ENCODE peak calls at places on chromosomes 4 and X, in five cellular contexts. A is GM23248, O is endothelial cell of umbilical vein, Y is osteoblast, K is MM.1S. I is an unnamed sample.

GRCh38 chrX:129520151-129520550 is 3.1 kb downstream of the SMARCA1 start:
- DNase-seq in A (no peak), O (no peak), Y (no peak), K (no peak), I (no peak)

GRCh38 chr4:53706422-53707032 is 115.2 kb upstream of the LNX1 start:
- DNase-seq in A (peak; percentile 79), O (peak; percentile 36), Y (peak; percentile 10), K (peak; percentile 66), I (peak; percentile 45)

GRCh38 chr4:131304686-131305085 is 1844.4 kb upstream of the PCDH10 start:
- DNase-seq in A (no peak), O (no peak), Y (no peak), K (no peak), I (no peak)

GRCh38 chr4:144578681-144579080 is 67.3 kb upstream of the HHIP start:
- DNase-seq in A (peak; percentile 46), O (no peak), Y (no peak), K (no peak), I (peak; percentile 53)

GRCh38 chr4:181618896-181619295 is 624.3 kb upstream of the TENM3 start:
- DNase-seq in A (no peak), O (no peak), Y (no peak), K (no peak), I (no peak)

GRCh38 chrX:65821721-65822496 is 154.5 kb downstream of the MSN start:
- DNase-seq in A (peak; percentile 1), O (no peak), Y (no peak), K (no peak), I (no peak)

GRCh38 chr4:2246384-2247127 is 4.6 kb upstream of the HAUS3 start:
- DNase-seq in A (no peak), O (no peak), Y (peak; percentile 73), K (no peak), I (no peak)

GRCh38 chrX:68488657-68489056 is 10.2 kb upstream of the YIPF6 start:
- DNase-seq in A (no peak), O (no peak), Y (no peak), K (no peak), I (no peak)

GRCh38 chrX:38561951-38562719 is 793 bp downstream of the TSPAN7 start:
- DNase-seq in A (peak; percentile 2), O (no peak), Y (peak; percentile 73), K (no peak), I (no peak)

GRCh38 chr4:185956546-185956945 is 112.4 kb upstream of the TLR3 start:
- DNase-seq in A (no peak), O (no peak), Y (no peak), K (no peak), I (no peak)

GRCh38 chr4:92035666-92036065 is 268.1 kb upstream of the GRID2 start:
- DNase-seq in A (peak; percentile 3), O (no peak), Y (no peak), K (no peak), I (no peak)

GRCh38 chr4:101356928-101357327 is 9.6 kb upstream of the PPP3CA start:
- DNase-seq in A (peak; percentile 87), O (peak; percentile 75), Y (peak; percentile 60), K (peak; percentile 41), I (peak; percentile 100)

GRCh38 chr4:88757067-88757466 is 59.4 kb upstream of the NAP1L5 start:
- DNase-seq in A (no peak), O (no peak), Y (peak; percentile 68), K (no peak), I (no peak)

GRCh38 chr4:176781739-176782100 is 11.0 kb downstream of the VEGFC start:
- DNase-seq in A (peak; percentile 75), O (no peak), Y (no peak), K (no peak), I (no peak)

GRCh38 chr4:159284733-159285132 is 181.9 kb downstream of the RAPGEF2 start:
- DNase-seq in A (no peak), O (no peak), Y (no peak), K (no peak), I (no peak)

GRCh38 chrX:55142919-55143310 is 54.1 kb downstream of the PAGE2 start:
- DNase-seq in A (no peak), O (no peak), Y (no peak), K (no peak), I (no peak)

GRCh38 chr4:80240976-80241375 is 25.5 kb upstream of the FGF5 start:
- DNase-seq in A (peak; percentile 38), O (no peak), Y (no peak), K (peak; percentile 18), I (peak; percentile 63)

GRCh38 chr4:48944659-48945290 is 38.2 kb upstream of the OCIAD2 start:
- DNase-seq in A (no peak), O (no peak), Y (no peak), K (peak; percentile 56), I (no peak)

GRCh38 chrX:44744828-44745227 is 99.0 kb upstream of the DUSP21 start:
- DNase-seq in A (no peak), O (no peak), Y (peak; percentile 31), K (no peak), I (no peak)

GRCh38 chrX:136259543-136259942 is 8.3 kb upstream of the MAP7D3 start:
- DNase-seq in A (peak; percentile 73), O (peak; percentile 80), Y (no peak), K (no peak), I (peak; percentile 76)

GRCh38 chrX:48703642-48704481 is 7.3 kb downstream of the SUV39H1 start:
- DNase-seq in A (peak; percentile 57), O (no peak), Y (no peak), K (no peak), I (no peak)

GRCh38 chr4:183384516-183384915 is 59.9 kb upstream of the CDKN2AIP start:
- DNase-seq in A (no peak), O (no peak), Y (no peak), K (no peak), I (no peak)

GRCh38 chr4:2819244-2820215 is 24.1 kb upstream of the ADD1 start:
- DNase-seq in A (no peak), O (no peak), Y (no peak), K (no peak), I (no peak)

GRCh38 chr4:87152310-87153061 is 67.9 kb downstream of the KLHL8 start:
- DNase-seq in A (no peak), O (no peak), Y (no peak), K (no peak), I (no peak)

GRCh38 chr4:37864786-37865185 is 26.1 kb upstream of the TBC1D1 start:
- DNase-seq in A (no peak), O (no peak), Y (no peak), K (no peak), I (no peak)

GRCh38 chr4:171281359-171281758 is 531.8 kb upstream of the GALNTL6 start:
- DNase-seq in A (no peak), O (no peak), Y (no peak), K (no peak), I (no peak)

GRCh38 chr4:152328595-152328994 is 207.3 kb downstream of the FBXW7 start:
- DNase-seq in A (peak; percentile 81), O (no peak), Y (no peak), K (no peak), I (no peak)
- H2AFZ ChIP-seq in A (no peak overlapping the region), O (no peak overlapping the region), Y (no peak overlapping the region), K (no peak overlapping the region), I (no peak overlapping the region)

GRCh38 chr4:139629761-139630160 is 35.9 kb upstream of the MGST2 start:
- DNase-seq in A (no peak), O (no peak), Y (no peak), K (no peak), I (no peak)

GRCh38 chr4:139624441-139625130 is 41.0 kb upstream of the MGST2 start:
- DNase-seq in A (no peak), O (no peak), Y (no peak), K (no peak), I (no peak)

GRCh38 chr4:139630991-139631390 is 34.6 kb upstream of the MGST2 start:
- DNase-seq in A (no peak), O (no peak), Y (no peak), K (no peak), I (no peak)

GRCh38 chr4:139625487-139625886 is 40.1 kb upstream of the MGST2 start:
- DNase-seq in A (no peak), O (no peak), Y (no peak), K (no peak), I (no peak)

DNA sequence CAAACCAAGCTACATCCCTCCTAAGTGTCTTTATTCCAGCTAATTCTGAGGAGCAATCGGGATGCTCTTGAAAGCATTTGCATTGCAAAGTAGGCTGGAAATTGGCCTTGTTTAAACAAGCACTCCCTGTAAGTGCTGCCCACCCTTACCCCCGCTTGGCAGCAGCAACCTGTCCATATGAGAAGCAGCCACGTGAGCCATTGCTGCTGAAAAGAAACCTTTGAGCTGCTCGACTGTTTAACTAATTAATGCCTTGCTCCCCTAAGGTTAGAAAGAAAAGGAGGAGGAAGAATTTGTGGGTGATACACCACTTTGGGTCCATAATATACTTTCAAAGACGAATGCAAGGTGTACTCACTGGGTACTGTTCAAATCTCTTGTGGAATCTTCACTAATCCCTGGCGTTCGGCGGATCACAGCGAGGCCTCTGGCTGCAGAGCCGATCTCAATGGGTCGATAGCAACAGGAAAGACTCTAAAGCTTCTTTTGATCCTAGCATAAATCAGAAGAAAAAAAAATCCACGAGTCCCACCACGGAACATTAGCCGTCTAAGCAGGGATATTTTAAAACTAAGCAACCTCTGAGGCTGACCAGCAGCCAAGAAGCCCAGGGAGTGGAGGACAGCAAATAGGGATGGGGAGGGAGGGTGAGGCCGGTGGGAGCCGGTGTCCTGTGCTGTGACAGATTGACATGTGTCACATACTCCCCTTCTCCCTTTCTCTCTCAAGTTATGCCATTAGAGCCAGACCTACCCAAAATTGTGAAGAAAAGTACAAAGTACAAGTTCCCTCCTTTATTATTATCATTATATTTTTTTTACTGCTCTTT is 37.2 kb upstream of the MGST2 start:
- DNase-seq in A (no peak), O (no peak), Y (no peak), K (no peak), I (no peak)
- H2AFZ ChIP-seq in A (no peak overlapping the region), O (no peak overlapping the region), Y (no peak overlapping the region), K (no peak overlapping the region), I (peak overlapping the region; percentile 68)

DNA sequence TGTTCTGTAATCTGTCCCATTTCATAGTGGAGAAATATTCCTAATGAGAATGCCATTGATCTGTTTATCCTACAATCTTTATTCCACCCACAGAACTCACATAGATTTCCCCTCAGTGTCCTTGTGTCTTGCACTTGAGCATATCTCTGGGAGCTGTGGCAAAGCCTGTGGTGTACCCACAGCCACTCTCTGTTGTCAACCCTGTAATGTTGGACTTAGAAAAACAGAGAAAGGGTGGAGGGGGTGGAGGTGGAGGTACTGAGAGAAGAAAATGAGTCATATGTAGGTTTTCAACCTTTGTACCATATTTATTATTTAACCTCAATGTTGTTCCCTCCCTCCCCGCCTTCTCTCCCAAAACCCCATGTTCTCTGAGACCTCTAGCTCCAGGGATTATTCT is 46.9 kb upstream of the TLL1 start:
- DNase-seq in A (no peak), O (no peak), Y (no peak), K (no peak), I (no peak)
- H2AFZ ChIP-seq in A (no peak overlapping the region), O (no peak overlapping the region), Y (no peak overlapping the region), K (no peak overlapping the region), I (no peak overlapping the region)

DNA sequence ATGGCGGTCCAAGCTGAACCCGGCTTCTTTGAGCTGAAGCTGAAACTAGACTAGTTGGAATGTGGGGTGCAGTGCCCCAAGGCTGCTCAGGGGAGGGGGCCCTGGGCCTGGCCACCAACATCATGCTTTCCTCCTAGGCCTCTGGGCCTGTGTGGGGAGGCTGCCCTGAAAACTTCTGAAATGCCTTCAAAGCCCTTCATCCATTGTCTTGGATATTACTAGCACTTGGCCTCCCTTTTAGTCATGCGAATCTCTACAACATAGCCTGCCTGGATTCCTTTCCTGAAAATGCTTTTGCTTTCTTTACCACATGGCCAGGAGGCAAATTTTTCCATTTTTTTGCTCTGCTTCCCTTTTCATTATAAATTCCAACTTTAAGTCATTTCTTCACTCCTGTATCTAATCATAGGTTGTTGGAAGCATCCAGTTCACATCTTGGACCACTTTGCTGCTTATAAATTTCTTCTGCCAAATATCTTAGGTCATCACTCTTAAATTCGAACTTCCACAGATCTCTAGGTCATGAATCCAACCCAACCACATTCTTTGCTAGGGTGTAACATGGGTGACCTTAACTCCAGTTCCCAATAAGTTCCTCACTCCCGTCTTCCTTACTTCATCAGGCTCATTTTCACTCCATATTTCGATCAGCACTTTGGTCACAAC is 103.4 kb downstream of the DDIT4L start:
- DNase-seq in A (peak; percentile 54), O (no peak), Y (no peak), K (no peak), I (no peak)
- H2AFZ ChIP-seq in A (peak overlapping the region; percentile 70), O (no peak overlapping the region), Y (no peak overlapping the region), K (no peak overlapping the region), I (no peak overlapping the region)